ENCODE peak calls at places on chromosomes 4 and X, in eight cellular contexts. Z, K, W, O, B, G, L and Q are unnamed samples.

GRCh38 chr4:124206779-124207605 is 505.5 kb downstream of the ANKRD50 start:
- DNase-seq in B (no peak), L (no peak), Z (no peak), G (no peak), O (peak; percentile 48), K (no peak), W (peak; percentile 38), Q (no peak)

GRCh38 chr4:137655286-137655685 is 123.0 kb upstream of the PCDH18 start:
- DNase-seq in L (no peak), O (no peak), Z (no peak), K (no peak), W (no peak), B (no peak), G (no peak), Q (no peak)

GRCh38 chr4:103429283-103429682 is 231.1 kb upstream of the CENPE start:
- DNase-seq in Z (no peak), L (peak; percentile 16), W (no peak), B (no peak), K (no peak), G (peak; percentile 27), O (no peak), Q (no peak)

GRCh38 chrX:153353416-153353815 is 19.5 kb downstream of the ZNF275 start:
- DNase-seq in W (no peak), L (no peak), G (no peak), Z (no peak), O (no peak), B (no peak), K (no peak), Q (no peak)

GRCh38 chrX:20519077-20519617 is 252.4 kb upstream of the RPS6KA3 start:
- DNase-seq in B (no peak), L (no peak), O (no peak), G (no peak), W (no peak), K (no peak), Z (no peak), Q (no peak)

GRCh38 chr4:47213971-47214370 is 182.6 kb downstream of the GABRB1 start:
- DNase-seq in Z (no peak), O (peak; percentile 87), B (no peak), K (no peak), W (peak; percentile 53), G (no peak), L (no peak), Q (no peak)

GRCh38 chrX:120763269-120763668 is 112.4 kb downstream of the CT47B1 start:
- DNase-seq in O (no peak), G (no peak), Z (no peak), L (no peak), K (no peak), W (no peak), B (no peak), Q (no peak)

GRCh38 chr4:77021614-77022089 is 54.1 kb downstream of the CCNI start:
- DNase-seq in K (peak; percentile 70), W (peak; percentile 98), B (no peak), L (no peak), Z (peak; percentile 52), O (peak; percentile 97), G (no peak), Q (no peak)

GRCh38 chr4:183407128-183407585 is 37.3 kb upstream of the CDKN2AIP start:
- DNase-seq in W (peak; percentile 61), K (peak; percentile 43), B (peak; percentile 94), Z (peak; percentile 88), L (peak; percentile 99), G (peak; percentile 88), O (peak; percentile 65), Q (peak; percentile 89)

GRCh38 chrX:103535206-103535605 is 15.9 kb upstream of the RAB40A start:
- DNase-seq in O (no peak), L (no peak), K (no peak), W (no peak), B (no peak), Z (no peak), G (no peak), Q (no peak)

GRCh38 chr4:128517096-128517738 is 229.6 kb upstream of the PGRMC2 start:
- DNase-seq in K (peak; percentile 71), W (peak; percentile 88), O (peak; percentile 84), L (no peak), G (no peak), B (no peak), Z (no peak), Q (no peak)

GRCh38 chrX:21972721-21973120 is 32.2 kb downstream of the SMS start:
- DNase-seq in L (no peak), G (no peak), W (peak; percentile 71), B (no peak), K (no peak), O (peak; percentile 78), Z (no peak), Q (no peak)

DNA sequence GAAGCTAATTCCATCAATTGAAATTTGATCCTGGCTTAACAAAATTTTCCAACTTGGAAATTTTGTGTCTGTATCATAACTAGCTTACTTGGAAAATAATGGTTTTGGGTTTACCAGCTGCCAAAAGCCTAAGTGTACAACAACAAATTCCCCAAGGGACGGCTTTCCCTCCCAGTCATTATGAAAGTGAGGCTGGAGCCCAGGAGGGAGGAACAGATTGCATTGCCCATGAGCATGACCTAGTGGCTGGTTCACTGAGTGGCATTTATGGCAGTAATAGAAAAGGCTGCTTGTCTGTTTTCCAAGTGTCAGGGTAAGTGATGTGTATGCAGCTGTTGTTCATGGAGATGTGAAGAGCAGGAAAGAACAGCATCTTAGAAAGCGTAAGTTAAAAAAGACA is 70.8 kb upstream of the HHIP start:
- DNase-seq in Z (no peak), K (no peak), W (peak; percentile 15), G (no peak), B (peak; percentile 57), O (peak; percentile 36), L (peak; percentile 10), Q (no peak)
- TF ChIP-seq CTCF in Z (peak; percentile 40), K (no peak), W (no peak), G (peak; percentile 7), B (peak; percentile 79), O (peak; percentile 19), L (no peak), Q (no peak)

GRCh38 chr4:100742045-100742444 is 224.2 kb upstream of the EMCN start:
- DNase-seq in G (no peak), Z (no peak), O (peak; percentile 73), K (no peak), B (no peak), L (no peak), W (peak; percentile 45), Q (no peak)

GRCh38 chr4:100736651-100737450 is 219.0 kb upstream of the EMCN start:
- DNase-seq in G (no peak), K (peak; percentile 60), B (no peak), W (peak; percentile 84), L (no peak), Z (no peak), O (peak; percentile 99), Q (no peak)

DNA sequence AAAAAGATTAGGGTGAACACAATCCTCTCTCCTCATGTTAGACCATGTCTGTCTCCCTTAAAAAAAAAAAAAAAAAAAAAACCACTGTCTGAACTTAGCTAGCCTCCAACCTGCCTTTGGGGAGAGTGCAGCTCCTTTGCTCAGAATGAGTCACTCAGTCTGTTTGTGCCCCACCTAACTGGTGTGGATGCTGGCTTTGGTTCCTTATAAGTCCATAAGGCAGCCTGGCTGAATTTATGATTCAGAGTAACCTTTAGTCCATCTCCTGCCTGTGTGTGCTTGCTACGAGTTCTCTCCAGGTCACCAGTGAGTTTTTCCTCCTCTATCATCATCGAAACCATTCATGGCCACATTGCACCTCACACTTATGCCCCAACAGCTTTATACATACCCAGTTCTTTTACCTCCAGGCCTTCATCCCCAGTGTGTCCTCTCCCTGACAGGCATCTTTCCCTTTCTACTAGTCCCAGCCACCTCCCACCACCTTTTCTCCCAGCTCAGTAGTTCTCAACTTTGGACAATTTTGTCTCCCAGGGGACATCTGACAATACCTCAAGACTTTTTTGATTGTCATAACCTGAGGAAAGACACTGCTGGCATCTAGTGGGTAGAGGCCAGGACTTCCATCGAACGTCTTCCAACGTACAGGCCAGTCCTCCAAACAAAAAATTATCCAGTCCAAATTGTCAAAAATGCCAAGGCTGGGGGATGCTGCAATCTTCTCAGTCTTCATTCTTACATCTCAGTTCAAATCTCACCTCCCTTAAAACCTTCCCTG is 220.8 kb upstream of the EMCN start:
- DNase-seq in O (peak; percentile 98), L (no peak), B (no peak), W (peak; percentile 68), K (peak; percentile 75), G (no peak), Z (no peak), Q (no peak)
- TF ChIP-seq CTCF in O (no peak), L (no peak), B (peak; percentile 5), W (no peak), K (no peak), G (no peak), Z (no peak), Q (no peak)

DNA sequence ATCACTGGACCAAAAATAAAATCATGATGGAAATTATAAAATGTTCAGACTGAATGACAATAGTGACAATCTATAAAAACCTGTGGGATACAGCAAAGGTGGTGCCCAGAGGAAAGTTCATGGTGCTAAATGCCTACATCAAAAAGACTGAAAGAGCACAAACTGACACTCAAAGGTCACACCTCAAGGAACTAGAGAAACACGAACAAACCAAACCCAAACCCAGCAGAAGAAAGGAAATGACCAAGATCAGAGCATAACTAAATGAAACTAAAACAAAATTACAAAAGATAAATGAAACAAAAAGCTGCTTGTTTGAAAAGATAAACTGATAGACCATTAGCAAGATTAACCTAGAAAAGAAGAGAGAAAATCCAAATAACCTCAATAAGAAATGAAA is 78.7 kb downstream of the ANAPC10 start:
- DNase-seq in G (no peak), B (no peak), W (no peak), K (no peak), Z (no peak), O (no peak), L (no peak), Q (no peak)
- TF ChIP-seq CTCF in G (no peak), B (no peak), W (no peak), K (no peak), Z (no peak), O (no peak), L (no peak), Q (no peak)

GRCh38 chr4:95651891-95652290 is 103.1 kb upstream of the UNC5C start:
- DNase-seq in Z (no peak), B (no peak), W (no peak), K (no peak), O (no peak), G (no peak), L (no peak), Q (no peak)
- TF ChIP-seq CTCF in Z (no peak), B (no peak), W (no peak), K (no peak), O (no peak), G (no peak), L (no peak), Q (no peak)